ENCODE peak calls at places on chromosomes 11 and 22, in five cellular contexts. One of them, this sample, is unnamed.

GRCh38 chr22:29987143-29987542 is 93.1 kb upstream of the HORMAD2 start:
- DNase-seq in IMR-90: no peak
- DNase-seq in colonic mucosa: no peak
- DNase-seq in brain microvascular endothelial cell: no peak
- DNase-seq in adrenal gland: no peak
- DNase-seq in this sample: no peak

GRCh38 chr11:130555251-130555841 is 106.9 kb downstream of the ADAMTS15 start:
- DNase-seq in IMR-90: no peak
- DNase-seq in colonic mucosa: no peak
- DNase-seq in brain microvascular endothelial cell: no peak
- DNase-seq in adrenal gland: no peak
- DNase-seq in this sample: no peak

GRCh38 chr11:48683226-48683720 is 194.7 kb downstream of the OR4A47 start:
- DNase-seq in IMR-90: no peak
- DNase-seq in colonic mucosa: no peak
- DNase-seq in brain microvascular endothelial cell: no peak
- DNase-seq in adrenal gland: no peak
- DNase-seq in this sample: no peak

GRCh38 chr11:94315664-94316063 is 11.3 kb downstream of the IZUMO1R start:
- DNase-seq in IMR-90: peak; percentile 36
- DNase-seq in colonic mucosa: no peak
- DNase-seq in brain microvascular endothelial cell: peak; percentile 2
- DNase-seq in adrenal gland: no peak
- DNase-seq in this sample: no peak

GRCh38 chr11:116100016-116100415 is 595.8 kb upstream of the CADM1 start:
- DNase-seq in IMR-90: no peak
- DNase-seq in colonic mucosa: no peak
- DNase-seq in brain microvascular endothelial cell: no peak
- DNase-seq in adrenal gland: no peak
- DNase-seq in this sample: no peak

GRCh38 chr11:69339916-69340565 is 46.1 kb downstream of the MYEOV start:
- DNase-seq in IMR-90: no peak
- DNase-seq in colonic mucosa: peak; percentile 6
- DNase-seq in brain microvascular endothelial cell: no peak
- DNase-seq in adrenal gland: no peak
- DNase-seq in this sample: no peak

GRCh38 chr11:115930276-115930675 is 426.1 kb upstream of the CADM1 start:
- DNase-seq in IMR-90: no peak
- DNase-seq in colonic mucosa: no peak
- DNase-seq in brain microvascular endothelial cell: no peak
- DNase-seq in adrenal gland: no peak
- DNase-seq in this sample: no peak

GRCh38 chr11:79168530-79169110 is 272.2 kb downstream of the TENM4 start:
- DNase-seq in IMR-90: no peak
- DNase-seq in colonic mucosa: no peak
- DNase-seq in brain microvascular endothelial cell: no peak
- DNase-seq in adrenal gland: no peak
- DNase-seq in this sample: no peak

GRCh38 chr22:29477919-29478318 is 2.1 kb upstream of the NEFH start:
- DNase-seq in IMR-90: no peak
- DNase-seq in colonic mucosa: no peak
- DNase-seq in brain microvascular endothelial cell: no peak
- DNase-seq in adrenal gland: no peak
- DNase-seq in this sample: no peak

GRCh38 chr22:37726240-37726887 is 29.5 kb downstream of the TRIOBP start:
- DNase-seq in IMR-90: peak; percentile 55
- DNase-seq in colonic mucosa: no peak
- DNase-seq in brain microvascular endothelial cell: peak; percentile 20
- DNase-seq in adrenal gland: no peak
- DNase-seq in this sample: no peak

GRCh38 chr11:114192841-114193389 is 103.3 kb upstream of the NNMT start:
- DNase-seq in IMR-90: no peak
- DNase-seq in colonic mucosa: no peak
- DNase-seq in brain microvascular endothelial cell: no peak
- DNase-seq in adrenal gland: no peak
- DNase-seq in this sample: no peak

GRCh38 chr11:613369-613968 is 2.3 kb downstream of the IRF7 start:
- DNase-seq in IMR-90: no peak
- DNase-seq in colonic mucosa: peak; percentile 87
- DNase-seq in brain microvascular endothelial cell: peak; percentile 59
- DNase-seq in adrenal gland: no peak
- DNase-seq in this sample: peak; percentile 61

GRCh38 chr11:118939412-118939915 is 13.7 kb upstream of the BCL9L start:
- DNase-seq in IMR-90: no peak
- DNase-seq in colonic mucosa: no peak
- DNase-seq in brain microvascular endothelial cell: no peak
- DNase-seq in adrenal gland: no peak
- DNase-seq in this sample: no peak

GRCh38 chr22:40975346-40975745 is 24.2 kb downstream of the RBX1 start:
- DNase-seq in IMR-90: no peak
- DNase-seq in colonic mucosa: no peak
- DNase-seq in brain microvascular endothelial cell: no peak
- DNase-seq in adrenal gland: no peak
- DNase-seq in this sample: no peak

GRCh38 chr11:70202898-70203748 is at the start of gene FADD:
- DNase-seq in IMR-90: peak; percentile 92
- DNase-seq in colonic mucosa: peak; percentile 92
- DNase-seq in brain microvascular endothelial cell: peak; percentile 92
- DNase-seq in adrenal gland: peak; percentile 93
- DNase-seq in this sample: peak; percentile 90

GRCh38 chr11:4125141-4125540 is 30.5 kb downstream of the RRM1 start:
- DNase-seq in IMR-90: peak; percentile 10
- DNase-seq in colonic mucosa: no peak
- DNase-seq in brain microvascular endothelial cell: peak; percentile 32
- DNase-seq in adrenal gland: no peak
- DNase-seq in this sample: no peak

GRCh38 chr22:40542821-40543540 is 93.5 kb downstream of the MRTFA start:
- DNase-seq in IMR-90: no peak
- DNase-seq in colonic mucosa: no peak
- DNase-seq in brain microvascular endothelial cell: no peak
- DNase-seq in adrenal gland: no peak
- DNase-seq in this sample: no peak

GRCh38 chr11:119584193-119585037 is 144.6 kb downstream of the NECTIN1 start:
- DNase-seq in IMR-90: peak; percentile 63
- DNase-seq in colonic mucosa: peak; percentile 35
- DNase-seq in brain microvascular endothelial cell: peak; percentile 63
- DNase-seq in adrenal gland: no peak
- DNase-seq in this sample: no peak

GRCh38 chr11:77882396-77882795 is 61.5 kb downstream of the AAMDC start:
- DNase-seq in IMR-90: no peak
- DNase-seq in colonic mucosa: no peak
- DNase-seq in brain microvascular endothelial cell: no peak
- DNase-seq in adrenal gland: no peak
- DNase-seq in this sample: no peak

GRCh38 chr11:75273331-75273988 is 32.9 kb downstream of the TPBGL start:
- DNase-seq in IMR-90: no peak
- DNase-seq in colonic mucosa: no peak
- DNase-seq in brain microvascular endothelial cell: no peak
- DNase-seq in adrenal gland: peak; percentile 3
- DNase-seq in this sample: no peak

GRCh38 chr11:126431401-126432064 is 76.0 kb downstream of the ST3GAL4 start:
- DNase-seq in IMR-90: peak; percentile 72
- DNase-seq in colonic mucosa: peak; percentile 84
- DNase-seq in brain microvascular endothelial cell: peak; percentile 71
- DNase-seq in adrenal gland: peak; percentile 91
- DNase-seq in this sample: peak; percentile 57

GRCh38 chr22:27754888-27755480 is 46.6 kb downstream of the MN1 start:
- DNase-seq in IMR-90: no peak
- DNase-seq in colonic mucosa: no peak
- DNase-seq in brain microvascular endothelial cell: no peak
- DNase-seq in adrenal gland: no peak
- DNase-seq in this sample: no peak

GRCh38 chr22:17871726-17872458 is 97.6 kb upstream of the BID start:
- DNase-seq in IMR-90: no peak
- DNase-seq in colonic mucosa: no peak
- DNase-seq in brain microvascular endothelial cell: no peak
- DNase-seq in adrenal gland: no peak
- DNase-seq in this sample: no peak

GRCh38 chr22:17868771-17869170 is 94.5 kb upstream of the BID start:
- DNase-seq in IMR-90: no peak
- DNase-seq in colonic mucosa: no peak
- DNase-seq in brain microvascular endothelial cell: no peak
- DNase-seq in adrenal gland: no peak
- DNase-seq in this sample: no peak

GRCh38 chr22:17870408-17870807 is 96.1 kb upstream of the BID start:
- DNase-seq in IMR-90: no peak
- DNase-seq in colonic mucosa: no peak
- DNase-seq in brain microvascular endothelial cell: no peak
- DNase-seq in adrenal gland: no peak
- DNase-seq in this sample: no peak

GRCh38 chr22:17867160-17867785 is 93.0 kb upstream of the BID start:
- DNase-seq in IMR-90: no peak
- DNase-seq in colonic mucosa: peak; percentile 86
- DNase-seq in brain microvascular endothelial cell: no peak
- DNase-seq in adrenal gland: peak; percentile 40
- DNase-seq in this sample: peak; percentile 76

DNA sequence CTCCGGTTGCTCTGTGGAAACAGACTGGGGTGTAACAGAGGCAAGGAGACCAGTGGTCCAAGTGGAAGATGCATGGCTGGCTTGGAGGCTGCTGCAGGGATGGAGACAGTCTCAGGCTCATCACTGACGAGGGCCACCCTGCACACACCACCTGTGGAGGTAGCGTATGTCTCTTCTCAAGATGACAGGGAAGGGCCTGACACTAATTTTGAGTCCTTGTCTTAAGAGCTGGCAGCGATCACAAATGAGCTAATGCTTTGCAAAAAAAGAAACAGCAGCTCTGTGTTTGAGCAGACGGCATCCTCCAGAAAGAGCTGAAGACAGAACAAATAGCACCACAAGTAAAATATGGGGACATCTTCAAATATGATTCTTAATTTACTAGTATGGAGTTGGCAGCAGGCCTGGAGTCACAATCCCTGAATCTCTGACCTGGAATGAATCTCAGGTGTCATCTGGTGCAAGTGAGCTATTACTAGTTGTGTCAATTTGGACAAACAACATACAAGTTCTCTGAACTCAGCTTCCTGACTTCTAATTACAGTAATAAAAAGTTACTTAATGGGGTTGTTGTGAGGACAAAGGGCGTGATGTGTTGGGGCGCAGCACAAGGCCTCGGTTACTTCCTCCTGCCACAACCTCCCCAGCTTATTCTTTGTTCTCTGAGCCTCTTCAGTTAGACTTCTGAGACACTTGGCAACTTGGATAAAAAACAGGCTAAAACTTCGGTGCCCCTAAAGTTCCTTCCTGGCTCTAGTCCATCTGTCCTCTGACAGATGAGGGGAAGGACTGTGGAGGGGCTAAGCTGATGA is 95.2 kb upstream of the BID start:
- DNase-seq in IMR-90: no peak
- DNase-seq in colonic mucosa: no peak
- DNase-seq in brain microvascular endothelial cell: no peak
- DNase-seq in adrenal gland: no peak
- DNase-seq in this sample: no peak
- H3K36me3 ChIP-seq in IMR-90: peaks cover 56% of the 10 kb centered on the region
- H3K36me3 ChIP-seq in colonic mucosa: peaks cover 11% of the 10 kb centered on the region
- H3K36me3 ChIP-seq in brain microvascular endothelial cell: peaks cover 12% of the 10 kb centered on the region
- H3K36me3 ChIP-seq in adrenal gland: peaks cover 53% of the 10 kb centered on the region
- H3K36me3 ChIP-seq in this sample: peaks cover 5% of the 10 kb centered on the region

DNA sequence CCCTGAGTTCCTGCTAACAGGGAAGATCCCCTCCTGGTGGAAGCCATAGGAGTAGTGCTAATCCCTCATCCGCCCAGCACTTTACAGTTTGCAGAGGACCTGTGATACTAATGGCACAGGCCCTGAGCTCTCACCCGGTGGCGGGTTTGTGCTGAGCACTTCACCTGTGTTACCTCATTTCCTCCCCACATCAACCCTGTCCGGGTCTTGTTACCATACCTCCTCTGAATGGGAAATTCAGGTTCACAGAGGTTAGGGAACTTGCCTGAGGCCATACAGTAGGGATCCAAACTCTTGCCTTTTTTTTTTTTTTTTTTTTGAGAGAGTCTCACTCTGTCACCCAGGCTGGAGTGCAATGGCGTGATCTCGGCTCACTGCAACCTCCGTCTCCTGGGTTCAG is 25.2 kb downstream of the CAPN1 start:
- DNase-seq in IMR-90: no peak
- DNase-seq in colonic mucosa: no peak
- DNase-seq in brain microvascular endothelial cell: no peak
- DNase-seq in adrenal gland: no peak
- DNase-seq in this sample: no peak
- TF ChIP-seq CTCF in IMR-90: no peak
- TF ChIP-seq CTCF in colonic mucosa: no peak
- TF ChIP-seq CTCF in brain microvascular endothelial cell: no peak
- TF ChIP-seq CTCF in adrenal gland: no peak
- TF ChIP-seq CTCF in this sample: no peak

DNA sequence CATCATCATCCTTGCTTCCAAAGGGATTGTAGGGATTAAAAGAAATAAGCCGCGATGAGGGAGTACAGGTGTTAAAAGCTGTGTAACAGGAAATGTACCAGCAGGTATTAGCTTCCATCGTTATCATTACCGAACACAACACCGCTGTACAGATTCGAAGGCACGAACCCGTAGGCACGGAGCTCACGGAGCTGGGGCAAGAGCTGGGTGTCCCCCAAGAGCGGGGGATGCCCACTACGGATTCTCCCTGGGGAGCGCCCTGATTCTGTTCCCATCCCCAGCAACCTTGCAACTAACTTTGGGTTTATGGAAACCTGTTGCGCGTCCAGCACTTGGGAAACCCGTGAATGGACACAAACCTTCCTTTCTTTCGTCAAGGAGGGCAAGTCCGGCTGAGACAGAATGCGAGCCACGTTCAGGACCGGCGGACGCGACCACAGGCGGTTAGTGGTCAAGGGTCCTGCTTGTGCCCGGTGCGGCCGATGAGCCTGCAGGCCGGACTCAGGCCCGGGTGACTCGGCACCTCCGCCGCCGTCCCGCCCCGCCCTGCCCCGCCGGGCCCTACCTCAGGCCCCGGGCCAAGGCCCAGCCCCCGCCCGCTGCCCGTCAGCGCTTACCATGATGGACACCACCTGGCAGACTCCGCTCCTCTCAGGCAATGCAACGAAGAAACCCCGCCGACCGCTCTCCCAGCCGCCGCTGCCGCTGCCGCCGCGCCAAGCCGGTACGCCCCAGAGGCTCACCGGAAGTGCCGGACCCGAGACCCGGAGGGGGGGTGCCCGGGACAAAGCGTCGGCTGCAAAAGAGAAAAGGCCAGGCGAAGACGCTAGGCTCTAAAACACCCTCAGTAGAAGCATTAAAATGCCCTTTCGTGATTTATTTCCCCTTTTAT is at the start of gene UFD1:
- DNase-seq in IMR-90: peak; percentile 81
- DNase-seq in colonic mucosa: peak; percentile 83
- DNase-seq in brain microvascular endothelial cell: peak; percentile 62
- DNase-seq in adrenal gland: peak; percentile 87
- DNase-seq in this sample: peak; percentile 86
- H3K36me3 ChIP-seq in IMR-90: peaks cover 14% of the 10 kb centered on the region
- H3K36me3 ChIP-seq in colonic mucosa: no peaks in the 10 kb centered on the region
- H3K36me3 ChIP-seq in brain microvascular endothelial cell: peaks cover 19% of the 10 kb centered on the region
- H3K36me3 ChIP-seq in adrenal gland: peaks cover 14% of the 10 kb centered on the region
- H3K36me3 ChIP-seq in this sample: no peaks in the 10 kb centered on the region

DNA sequence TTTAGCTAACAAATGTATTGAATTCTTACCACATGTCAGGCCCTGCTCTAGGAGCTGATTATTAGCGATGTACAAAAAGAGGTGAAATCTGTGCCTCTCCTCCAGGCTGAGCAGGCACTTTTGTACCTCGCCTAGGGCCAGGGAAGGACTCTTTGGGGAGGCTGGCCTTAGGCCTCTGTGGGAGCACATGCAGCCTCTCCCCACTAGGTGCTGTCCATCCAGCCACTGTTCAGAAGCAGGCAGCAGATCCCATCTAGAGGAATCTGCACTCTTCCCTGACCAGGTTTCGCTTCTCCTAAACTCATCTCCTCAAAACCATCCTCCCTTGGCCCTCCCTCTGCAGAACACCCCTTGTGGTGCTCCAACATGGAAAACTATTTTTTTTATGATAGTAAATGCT is 51.9 kb upstream of the WT1 start:
- DNase-seq in IMR-90: no peak
- DNase-seq in colonic mucosa: no peak
- DNase-seq in brain microvascular endothelial cell: no peak
- DNase-seq in adrenal gland: no peak
- DNase-seq in this sample: no peak
- TF ChIP-seq CTCF in IMR-90: no peak
- TF ChIP-seq CTCF in colonic mucosa: no peak
- TF ChIP-seq CTCF in brain microvascular endothelial cell: peak; percentile 45
- TF ChIP-seq CTCF in adrenal gland: no peak
- TF ChIP-seq CTCF in this sample: no peak

This sample was measured in heart right ventricle.